ENCODE peak calls at places on chromosomes 4 and X, in four cellular contexts. F, Y, C and S are unnamed samples.

GRCh38 chr4:25913056-25913850 is 767 bp upstream of the SMIM20 start:
- DNase-seq in Y (peak; percentile 30), C (no peak), F (peak; percentile 38), S (peak; percentile 60)

GRCh38 chrX:40009462-40009851 is 88.3 kb downstream of the BCOR start:
- DNase-seq in F (peak; percentile 15), C (no peak), Y (no peak), S (no peak)

GRCh38 chr4:167868163-167868562 is 224.2 kb upstream of the ANXA10 start:
- DNase-seq in Y (no peak), C (no peak), F (no peak), S (no peak)

GRCh38 chr4:1056671-1057402 is 45.4 kb downstream of the FGFRL1 start:
- DNase-seq in Y (no peak), C (no peak), F (no peak), S (no peak)

GRCh38 chr4:82921795-82922194 is 21.3 kb downstream of the THAP9 start:
- DNase-seq in Y (no peak), C (no peak), F (no peak), S (no peak)

GRCh38 chrX:83469551-83469950 is 38.5 kb upstream of the POU3F4 start:
- DNase-seq in C (no peak), Y (no peak), F (no peak), S (no peak)

GRCh38 chr4:27048350-27049100 is 187.9 kb downstream of the STIM2 start:
- DNase-seq in F (no peak), Y (peak; percentile 32), C (peak; percentile 23), S (no peak)

GRCh38 chr4:113452868-113453620 is 308.5 kb downstream of the CAMK2D start:
- DNase-seq in Y (no peak), C (no peak), F (no peak), S (no peak)

GRCh38 chr4:95798727-95799126 is 41.2 kb upstream of the PDHA2 start:
- DNase-seq in Y (no peak), C (no peak), F (no peak), S (no peak)

GRCh38 chrX:20639115-20639514 is 372.4 kb upstream of the RPS6KA3 start:
- DNase-seq in Y (no peak), C (no peak), F (no peak), S (no peak)

GRCh38 chr4:73883306-73883705 is 14.1 kb downstream of the CXCL1 start:
- DNase-seq in C (no peak), F (no peak), Y (no peak), S (no peak)

GRCh38 chrX:103663921-103664320 is 22.6 kb downstream of the MORF4L2 start:
- DNase-seq in F (no peak), C (no peak), Y (no peak), S (no peak)

GRCh38 chr4:73692284-73692683 is 48.1 kb upstream of the CXCL8 start:
- DNase-seq in F (no peak), C (no peak), Y (no peak), S (no peak)

GRCh38 chrX:70470850-70471289 is 26.2 kb downstream of the DLG3 start:
- DNase-seq in F (no peak), Y (no peak), C (no peak), S (no peak)

GRCh38 chr4:154779362-154779947 is 1.6 kb upstream of the RBM46 start:
- DNase-seq in C (peak; percentile 0), F (no peak), Y (no peak), S (no peak)

GRCh38 chr4:78310732-78311100 is 240.9 kb upstream of the ANXA3 start:
- DNase-seq in F (no peak), C (no peak), Y (no peak), S (no peak)

GRCh38 chr4:89492476-89493110 is 185.0 kb upstream of the GPRIN3 start:
- DNase-seq in F (no peak), C (no peak), Y (no peak), S (no peak)

GRCh38 chr4:147594107-147594506 is 23.1 kb upstream of the TMEM184C start:
- DNase-seq in F (no peak), Y (no peak), C (no peak), S (no peak)

GRCh38 chr4:89928867-89929266 is 34.2 kb downstream of the MMRN1 start:
- DNase-seq in Y (no peak), F (no peak), C (no peak), S (no peak)

DNA sequence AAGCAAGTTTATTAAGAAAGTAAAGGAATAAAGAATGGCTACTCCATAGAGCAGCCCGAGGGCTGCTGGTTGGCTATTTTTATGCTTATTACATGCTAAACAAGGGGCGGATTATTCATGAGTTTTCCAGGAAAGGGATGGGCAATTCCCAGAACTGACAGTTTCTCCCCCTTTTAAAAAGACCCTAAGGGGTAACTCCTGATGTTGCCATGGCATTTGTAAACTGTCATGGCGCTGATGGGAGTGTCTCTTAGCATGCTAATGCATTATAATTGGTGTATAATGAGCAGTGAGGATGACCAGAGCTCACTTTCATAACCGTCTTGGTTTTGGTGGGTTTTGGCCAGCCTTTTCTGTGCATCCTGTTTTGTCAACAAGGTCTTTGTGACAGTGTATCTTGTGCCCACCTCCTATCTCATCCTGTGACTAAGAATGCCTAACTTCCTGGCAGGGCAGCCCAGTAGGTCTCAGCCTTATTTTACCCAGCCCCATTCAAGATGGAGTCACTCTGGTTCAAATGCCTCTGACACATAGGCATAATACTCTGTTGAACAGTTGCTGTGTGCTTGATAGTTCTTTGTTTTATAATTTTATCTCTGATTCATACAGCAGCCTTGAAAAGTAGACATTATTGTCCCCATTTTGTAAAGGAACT is 25.8 kb downstream of the GAB1 start:
- DNase-seq in C (no peak), F (no peak), Y (no peak), S (no peak)
- H3K4me1 ChIP-seq in C (no peaks in the 10 kb centered on the region), F (peaks cover 12% of the 10 kb centered on the region), Y (no peaks in the 10 kb centered on the region), S (peaks cover 53% of the 10 kb centered on the region)

DNA sequence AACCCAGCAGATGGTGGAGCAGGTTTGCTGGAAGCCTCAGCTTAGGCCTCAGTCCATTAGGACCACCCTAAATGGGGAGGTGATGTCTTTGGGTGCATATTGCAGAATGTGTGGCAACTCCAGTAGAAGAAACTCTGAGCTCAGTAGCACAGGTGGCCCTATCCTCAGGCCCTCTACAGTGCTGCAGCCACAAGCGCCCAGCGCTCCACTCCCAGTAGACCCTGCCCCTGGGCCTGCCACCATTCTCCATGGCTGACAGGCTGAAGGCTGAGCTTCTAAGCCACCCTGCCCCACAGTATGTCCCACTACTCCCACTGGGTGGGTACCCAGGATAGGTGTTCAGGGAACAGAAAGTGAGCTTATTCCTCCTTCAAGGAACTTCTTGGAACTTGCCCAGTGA is 162.8 kb upstream of the MAMLD1 start:
- DNase-seq in Y (no peak), C (no peak), F (no peak), S (no peak)
- H3K4me1 ChIP-seq in Y (no peaks in the 10 kb centered on the region), C (no peaks in the 10 kb centered on the region), F (no peaks in the 10 kb centered on the region), S (no peaks in the 10 kb centered on the region)

GRCh38 chr4:87103086-87103485 is 117.3 kb downstream of the KLHL8 start:
- DNase-seq in C (no peak), Y (no peak), F (no peak), S (no peak)
- H3K4me1 ChIP-seq in C (no peaks in the 10 kb centered on the region), Y (peaks cover 13% of the 10 kb centered on the region), F (peaks cover 76% of the 10 kb centered on the region), S (peaks cover 52% of the 10 kb centered on the region)

GRCh38 chr4:13538427-13538973 is 5.8 kb downstream of the NKX3-2 start:
- DNase-seq in F (no peak), Y (no peak), C (no peak), S (no peak)

GRCh38 chr4:13540446-13541175 is 3.7 kb downstream of the NKX3-2 start:
- DNase-seq in F (no peak), C (no peak), Y (no peak), S (no peak)

GRCh38 chr4:13537832-13538177 is 6.5 kb downstream of the NKX3-2 start:
- DNase-seq in Y (no peak), C (no peak), F (no peak), S (no peak)

GRCh38 chr4:13539721-13540445 is 4.4 kb downstream of the NKX3-2 start:
- DNase-seq in F (no peak), C (no peak), Y (no peak), S (no peak)

GRCh38 chr4:13539047-13539720 is 5.1 kb downstream of the NKX3-2 start:
- DNase-seq in F (no peak), C (no peak), Y (no peak), S (no peak)
- H3K4me1 ChIP-seq in F (peaks cover 54% of the 10 kb centered on the region), C (peaks cover 4% of the 10 kb centered on the region), Y (no peaks in the 10 kb centered on the region), S (peaks cover 29% of the 10 kb centered on the region)

DNA sequence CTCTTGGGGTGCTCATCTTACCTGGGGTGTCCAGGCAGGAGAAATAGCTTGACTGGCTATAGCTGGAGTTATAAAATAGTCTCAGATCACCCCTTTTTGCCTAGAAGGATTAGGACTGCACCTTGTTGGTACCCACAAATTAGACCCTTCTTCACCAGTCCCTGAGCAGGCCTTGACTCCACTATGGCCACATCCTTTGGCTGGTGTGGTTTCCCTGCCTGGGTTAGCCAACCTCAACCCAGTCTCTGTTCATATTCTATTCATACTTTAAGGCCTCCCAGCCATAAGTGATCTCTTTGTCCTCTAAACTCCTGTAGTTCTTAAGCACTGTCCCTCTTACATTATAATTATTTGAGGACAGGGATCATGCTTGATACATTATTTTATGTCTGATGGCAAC is 69.4 kb downstream of the ARX start:
- DNase-seq in C (no peak), F (no peak), Y (no peak), S (no peak)
- H3K4me1 ChIP-seq in C (peaks cover 22% of the 10 kb centered on the region), F (no peaks in the 10 kb centered on the region), Y (no peaks in the 10 kb centered on the region), S (no peaks in the 10 kb centered on the region)

GRCh38 chrX:71621644-71622346 is 3.5 kb upstream of the CXCR3 start:
- DNase-seq in Y (no peak), F (no peak), C (no peak), S (no peak)

GRCh38 chrX:71623714-71624113 is 5.4 kb upstream of the CXCR3 start:
- DNase-seq in C (no peak), Y (no peak), F (no peak), S (no peak)

GRCh38 chrX:71623105-71623450 is 4.8 kb upstream of the CXCR3 start:
- DNase-seq in F (no peak), Y (no peak), C (no peak), S (no peak)

GRCh38 chrX:71625471-71625870 is 7.2 kb upstream of the CXCR3 start:
- DNase-seq in F (no peak), Y (no peak), C (no peak), S (no peak)

DNA sequence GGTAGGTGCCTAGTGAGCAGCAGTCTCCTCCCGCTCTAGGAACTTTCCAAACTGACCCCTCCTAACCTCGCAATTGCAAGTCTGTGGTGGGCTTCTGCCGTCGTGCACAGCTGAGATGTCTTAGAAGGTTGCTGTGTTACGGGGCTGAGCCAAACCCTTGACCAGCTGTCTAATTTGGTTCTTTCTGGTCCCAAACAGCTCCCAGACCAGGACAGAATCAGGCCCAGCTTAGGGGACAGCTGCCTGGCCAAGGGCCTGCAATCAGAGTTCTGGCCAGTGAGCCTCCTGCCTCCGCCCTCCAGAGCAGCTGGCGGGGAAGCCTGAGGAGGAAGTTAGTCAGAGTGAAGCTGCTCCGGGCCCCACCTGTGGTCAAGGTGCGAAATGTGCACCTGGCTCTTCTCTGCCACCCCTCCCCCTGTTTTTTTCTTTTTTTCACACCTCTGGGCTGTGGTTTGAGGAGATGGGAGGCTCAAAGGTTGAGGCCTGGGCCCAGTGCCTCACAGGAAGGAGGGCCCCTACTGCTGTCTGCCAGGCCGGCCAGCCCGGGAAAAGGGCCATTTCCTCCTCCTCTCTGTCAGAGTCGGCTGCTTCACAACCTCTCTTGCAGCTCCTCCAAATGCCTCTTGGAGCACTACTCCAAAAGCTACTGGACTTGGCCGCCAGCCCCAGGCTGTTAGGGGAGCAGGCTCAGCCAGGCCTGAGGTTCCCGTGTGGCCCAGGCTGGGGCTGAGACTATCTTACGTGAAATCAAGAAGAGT is 4.2 kb upstream of the CXCR3 start:
- DNase-seq in C (peak; percentile 4), F (peak; percentile 77), Y (peak; percentile 15), S (peak; percentile 81)
- H3K4me1 ChIP-seq in C (no peaks in the 10 kb centered on the region), F (peaks cover 18% of the 10 kb centered on the region), Y (peaks cover 46% of the 10 kb centered on the region), S (peaks cover 21% of the 10 kb centered on the region)